ENCODE peak calls at places on chromosomes 3 and 15, in five cellular contexts. One of them, this sample, is unnamed.

GRCh38 chr3:53062905-53063304 is 17.0 kb upstream of the SFMBT1 start:
- DNase-seq in HepG2: no peak
- DNase-seq in activated T-cell treated with anti-CD3 and anti-CD28 coated beads for 24 hours: no peak
- DNase-seq in nucleus accumbens: no peak
- DNase-seq in MM.1S: no peak
- DNase-seq in this sample: no peak

GRCh38 chr3:125200731-125201139 is 11.8 kb downstream of the SLC12A8 start:
- DNase-seq in activated T-cell treated with anti-CD3 and anti-CD28 coated beads for 24 hours: no peak
- DNase-seq in MM.1S: no peak
- DNase-seq in nucleus accumbens: no peak
- DNase-seq in HepG2: peak; percentile 32
- DNase-seq in this sample: no peak

GRCh38 chr3:124887177-124887995 is at the start of gene ITGB5:
- DNase-seq in HepG2: peak; percentile 61
- DNase-seq in nucleus accumbens: peak; percentile 44
- DNase-seq in activated T-cell treated with anti-CD3 and anti-CD28 coated beads for 24 hours: peak; percentile 1
- DNase-seq in MM.1S: peak; percentile 68
- DNase-seq in this sample: peak; percentile 74

GRCh38 chr3:132232231-132232792 is 84.9 kb upstream of the ACP3 start:
- DNase-seq in MM.1S: no peak
- DNase-seq in HepG2: no peak
- DNase-seq in nucleus accumbens: no peak
- DNase-seq in activated T-cell treated with anti-CD3 and anti-CD28 coated beads for 24 hours: no peak
- DNase-seq in this sample: no peak

GRCh38 chr3:113300596-113300995 is 89.2 kb downstream of the BOC start:
- DNase-seq in MM.1S: no peak
- DNase-seq in nucleus accumbens: no peak
- DNase-seq in HepG2: no peak
- DNase-seq in activated T-cell treated with anti-CD3 and anti-CD28 coated beads for 24 hours: no peak
- DNase-seq in this sample: no peak

GRCh38 chr3:12706504-12707253 is 42.8 kb upstream of the RAF1 start:
- DNase-seq in activated T-cell treated with anti-CD3 and anti-CD28 coated beads for 24 hours: peak; percentile 46
- DNase-seq in nucleus accumbens: peak; percentile 2
- DNase-seq in MM.1S: peak; percentile 84
- DNase-seq in HepG2: peak; percentile 79
- DNase-seq in this sample: peak; percentile 50

GRCh38 chr15:65286069-65286703 is 497 bp downstream of the PARP16 start:
- DNase-seq in activated T-cell treated with anti-CD3 and anti-CD28 coated beads for 24 hours: no peak
- DNase-seq in nucleus accumbens: peak; percentile 62
- DNase-seq in HepG2: peak; percentile 34
- DNase-seq in MM.1S: peak; percentile 43
- DNase-seq in this sample: peak; percentile 26

GRCh38 chr3:127735767-127736693 is 63.3 kb downstream of the ABTB1 start:
- DNase-seq in MM.1S: peak; percentile 55
- DNase-seq in HepG2: no peak
- DNase-seq in nucleus accumbens: peak; percentile 9
- DNase-seq in activated T-cell treated with anti-CD3 and anti-CD28 coated beads for 24 hours: no peak
- DNase-seq in this sample: peak; percentile 40

GRCh38 chr3:125062904-125063618 is 7.3 kb upstream of the HEG1 start:
- DNase-seq in activated T-cell treated with anti-CD3 and anti-CD28 coated beads for 24 hours: no peak
- DNase-seq in MM.1S: no peak
- DNase-seq in HepG2: peak; percentile 99
- DNase-seq in nucleus accumbens: no peak
- DNase-seq in this sample: no peak

GRCh38 chr15:58243083-58243482 is 104.9 kb downstream of the AQP9 start:
- DNase-seq in activated T-cell treated with anti-CD3 and anti-CD28 coated beads for 24 hours: no peak
- DNase-seq in MM.1S: no peak
- DNase-seq in HepG2: no peak
- DNase-seq in nucleus accumbens: no peak
- DNase-seq in this sample: no peak

GRCh38 chr3:71724584-71725278 is 471 bp downstream of the EIF4E3 start:
- DNase-seq in MM.1S: peak; percentile 26
- DNase-seq in activated T-cell treated with anti-CD3 and anti-CD28 coated beads for 24 hours: no peak
- DNase-seq in nucleus accumbens: no peak
- DNase-seq in HepG2: no peak
- DNase-seq in this sample: no peak

This sample was measured in mucosa of gallbladder.